ENCODE peak calls at places on chromosomes 6 and 20, in eight cellular contexts. One of them, this sample, is unnamed.

GRCh38 chr20:63538204-63539091 is 1.3 kb upstream of the PTK6 start:
- DNase-seq in NCI-H187 treated with DMSO at 0.1 percent for 48 hours: no peak
- DNase-seq in A172: peak
- DNase-seq in aorta: no peak
- DNase-seq in lung: peak
- DNase-seq in GM12878: no peak
- DNase-seq in NCI-H2029: peak
- DNase-seq in activated naive CD8-positive, alpha-beta T cell treated with anti-CD3 and anti-CD28 coated beads, Interleukin-2, amount 50 U/mL, for 24 hours: no peak
- DNase-seq in this sample: no peak

GRCh38 chr6:7881765-7882500 is 28.7 kb downstream of the TXNDC5 start:
- DNase-seq in NCI-H187 treated with DMSO at 0.1 percent for 48 hours: no peak
- DNase-seq in A172: no peak
- DNase-seq in aorta: no peak
- DNase-seq in lung: no peak
- DNase-seq in GM12878: no peak
- DNase-seq in NCI-H2029: no peak
- DNase-seq in activated naive CD8-positive, alpha-beta T cell treated with anti-CD3 and anti-CD28 coated beads, Interleukin-2, amount 50 U/mL, for 24 hours: no peak
- DNase-seq in this sample: no peak

GRCh38 chr6:119350202-119351004 is 842 bp upstream of the MAN1A1 start:
- DNase-seq in NCI-H187 treated with DMSO at 0.1 percent for 48 hours: no peak
- DNase-seq in A172: peak
- DNase-seq in aorta: no peak
- DNase-seq in lung: peak
- DNase-seq in GM12878: no peak
- DNase-seq in NCI-H2029: peak
- DNase-seq in activated naive CD8-positive, alpha-beta T cell treated with anti-CD3 and anti-CD28 coated beads, Interleukin-2, amount 50 U/mL, for 24 hours: peak
- DNase-seq in this sample: no peak

GRCh38 chr6:87742106-87742505 is 40.1 kb upstream of the AKIRIN2 start:
- DNase-seq in NCI-H187 treated with DMSO at 0.1 percent for 48 hours: no peak
- DNase-seq in A172: no peak
- DNase-seq in aorta: peak
- DNase-seq in lung: no peak
- DNase-seq in GM12878: no peak
- DNase-seq in NCI-H2029: no peak
- DNase-seq in activated naive CD8-positive, alpha-beta T cell treated with anti-CD3 and anti-CD28 coated beads, Interleukin-2, amount 50 U/mL, for 24 hours: peak
- DNase-seq in this sample: no peak

GRCh38 chr6:16244869-16245451 is 6.6 kb downstream of the GMPR start:
- DNase-seq in NCI-H187 treated with DMSO at 0.1 percent for 48 hours: peak
- DNase-seq in A172: no peak
- DNase-seq in aorta: no peak
- DNase-seq in lung: no peak
- DNase-seq in GM12878: no peak
- DNase-seq in NCI-H2029: peak
- DNase-seq in activated naive CD8-positive, alpha-beta T cell treated with anti-CD3 and anti-CD28 coated beads, Interleukin-2, amount 50 U/mL, for 24 hours: no peak
- DNase-seq in this sample: no peak

GRCh38 chr20:54093423-54094267 is 23.3 kb upstream of the BCAS1 start:
- DNase-seq in NCI-H187 treated with DMSO at 0.1 percent for 48 hours: no peak
- DNase-seq in A172: no peak
- DNase-seq in aorta: no peak
- DNase-seq in lung: no peak
- DNase-seq in GM12878: no peak
- DNase-seq in NCI-H2029: no peak
- DNase-seq in activated naive CD8-positive, alpha-beta T cell treated with anti-CD3 and anti-CD28 coated beads, Interleukin-2, amount 50 U/mL, for 24 hours: no peak
- DNase-seq in this sample: no peak

GRCh38 chr20:63120286-63121090 is 95.4 kb downstream of the YTHDF1 start:
- DNase-seq in NCI-H187 treated with DMSO at 0.1 percent for 48 hours: no peak
- DNase-seq in A172: no peak
- DNase-seq in aorta: peak
- DNase-seq in lung: no peak
- DNase-seq in GM12878: no peak
- DNase-seq in NCI-H2029: no peak
- DNase-seq in activated naive CD8-positive, alpha-beta T cell treated with anti-CD3 and anti-CD28 coated beads, Interleukin-2, amount 50 U/mL, for 24 hours: no peak
- DNase-seq in this sample: no peak

GRCh38 chr6:114366899-114367298 is 24.1 kb upstream of the HS3ST5 start:
- DNase-seq in NCI-H187 treated with DMSO at 0.1 percent for 48 hours: no peak
- DNase-seq in A172: no peak
- DNase-seq in aorta: no peak
- DNase-seq in lung: no peak
- DNase-seq in GM12878: no peak
- DNase-seq in NCI-H2029: no peak
- DNase-seq in activated naive CD8-positive, alpha-beta T cell treated with anti-CD3 and anti-CD28 coated beads, Interleukin-2, amount 50 U/mL, for 24 hours: no peak
- DNase-seq in this sample: no peak

GRCh38 chr6:46688117-46688965 is 656 bp downstream of the TDRD6 start:
- DNase-seq in NCI-H187 treated with DMSO at 0.1 percent for 48 hours: no peak
- DNase-seq in A172: no peak
- DNase-seq in aorta: no peak
- DNase-seq in lung: no peak
- DNase-seq in GM12878: no peak
- DNase-seq in NCI-H2029: no peak
- DNase-seq in activated naive CD8-positive, alpha-beta T cell treated with anti-CD3 and anti-CD28 coated beads, Interleukin-2, amount 50 U/mL, for 24 hours: no peak
- DNase-seq in this sample: no peak

GRCh38 chr6:107634147-107635057 is 144.5 kb downstream of the SOBP start:
- DNase-seq in NCI-H187 treated with DMSO at 0.1 percent for 48 hours: no peak
- DNase-seq in A172: no peak
- DNase-seq in aorta: no peak
- DNase-seq in lung: no peak
- DNase-seq in GM12878: no peak
- DNase-seq in NCI-H2029: no peak
- DNase-seq in activated naive CD8-positive, alpha-beta T cell treated with anti-CD3 and anti-CD28 coated beads, Interleukin-2, amount 50 U/mL, for 24 hours: no peak
- DNase-seq in this sample: no peak

GRCh38 chr20:6519556-6519955 is 247.9 kb upstream of the BMP2 start:
- DNase-seq in NCI-H187 treated with DMSO at 0.1 percent for 48 hours: no peak
- DNase-seq in A172: peak
- DNase-seq in aorta: no peak
- DNase-seq in lung: no peak
- DNase-seq in GM12878: no peak
- DNase-seq in NCI-H2029: no peak
- DNase-seq in activated naive CD8-positive, alpha-beta T cell treated with anti-CD3 and anti-CD28 coated beads, Interleukin-2, amount 50 U/mL, for 24 hours: no peak
- DNase-seq in this sample: peak

GRCh38 chr20:1327827-1328679 is 886 bp downstream of the SDCBP2 start:
- DNase-seq in NCI-H187 treated with DMSO at 0.1 percent for 48 hours: no peak
- DNase-seq in A172: no peak
- DNase-seq in aorta: no peak
- DNase-seq in lung: peak
- DNase-seq in GM12878: no peak
- DNase-seq in NCI-H2029: no peak
- DNase-seq in activated naive CD8-positive, alpha-beta T cell treated with anti-CD3 and anti-CD28 coated beads, Interleukin-2, amount 50 U/mL, for 24 hours: no peak
- DNase-seq in this sample: no peak

GRCh38 chr6:83127976-83128375 is 60.5 kb downstream of the DOP1A start:
- DNase-seq in NCI-H187 treated with DMSO at 0.1 percent for 48 hours: no peak
- DNase-seq in A172: no peak
- DNase-seq in aorta: no peak
- DNase-seq in lung: no peak
- DNase-seq in GM12878: no peak
- DNase-seq in NCI-H2029: no peak
- DNase-seq in activated naive CD8-positive, alpha-beta T cell treated with anti-CD3 and anti-CD28 coated beads, Interleukin-2, amount 50 U/mL, for 24 hours: no peak
- DNase-seq in this sample: no peak

GRCh38 chr6:74161380-74161779 is 465.4 kb downstream of the CD109 start:
- DNase-seq in NCI-H187 treated with DMSO at 0.1 percent for 48 hours: no peak
- DNase-seq in A172: no peak
- DNase-seq in aorta: no peak
- DNase-seq in lung: no peak
- DNase-seq in GM12878: no peak
- DNase-seq in NCI-H2029: no peak
- DNase-seq in activated naive CD8-positive, alpha-beta T cell treated with anti-CD3 and anti-CD28 coated beads, Interleukin-2, amount 50 U/mL, for 24 hours: no peak
- DNase-seq in this sample: no peak

GRCh38 chr20:44271915-44272663 is 25.0 kb downstream of the GDAP1L1 start:
- DNase-seq in NCI-H187 treated with DMSO at 0.1 percent for 48 hours: no peak
- DNase-seq in A172: no peak
- DNase-seq in aorta: no peak
- DNase-seq in lung: no peak
- DNase-seq in GM12878: no peak
- DNase-seq in NCI-H2029: no peak
- DNase-seq in activated naive CD8-positive, alpha-beta T cell treated with anti-CD3 and anti-CD28 coated beads, Interleukin-2, amount 50 U/mL, for 24 hours: no peak
- DNase-seq in this sample: no peak

GRCh38 chr20:60895363-60896079 is 356.5 kb upstream of the CDH4 start:
- DNase-seq in NCI-H187 treated with DMSO at 0.1 percent for 48 hours: no peak
- DNase-seq in A172: no peak
- DNase-seq in aorta: no peak
- DNase-seq in lung: no peak
- DNase-seq in GM12878: no peak
- DNase-seq in NCI-H2029: no peak
- DNase-seq in activated naive CD8-positive, alpha-beta T cell treated with anti-CD3 and anti-CD28 coated beads, Interleukin-2, amount 50 U/mL, for 24 hours: no peak
- DNase-seq in this sample: no peak

GRCh38 chr6:80003841-80004198 is 629 bp upstream of the TTK start:
- DNase-seq in NCI-H187 treated with DMSO at 0.1 percent for 48 hours: peak
- DNase-seq in A172: no peak
- DNase-seq in aorta: peak
- DNase-seq in lung: no peak
- DNase-seq in GM12878: no peak
- DNase-seq in NCI-H2029: no peak
- DNase-seq in activated naive CD8-positive, alpha-beta T cell treated with anti-CD3 and anti-CD28 coated beads, Interleukin-2, amount 50 U/mL, for 24 hours: peak
- DNase-seq in this sample: peak

GRCh38 chr6:110944681-110945151 is 13.8 kb upstream of the GTF3C6 start:
- DNase-seq in NCI-H187 treated with DMSO at 0.1 percent for 48 hours: no peak
- DNase-seq in A172: peak
- DNase-seq in aorta: no peak
- DNase-seq in lung: no peak
- DNase-seq in GM12878: peak
- DNase-seq in NCI-H2029: peak
- DNase-seq in activated naive CD8-positive, alpha-beta T cell treated with anti-CD3 and anti-CD28 coated beads, Interleukin-2, amount 50 U/mL, for 24 hours: peak
- DNase-seq in this sample: peak

GRCh38 chr20:54340667-54341081 is 132.8 kb downstream of the PFDN4 start:
- DNase-seq in NCI-H187 treated with DMSO at 0.1 percent for 48 hours: no peak
- DNase-seq in A172: peak
- DNase-seq in aorta: no peak
- DNase-seq in lung: no peak
- DNase-seq in GM12878: no peak
- DNase-seq in NCI-H2029: no peak
- DNase-seq in activated naive CD8-positive, alpha-beta T cell treated with anti-CD3 and anti-CD28 coated beads, Interleukin-2, amount 50 U/mL, for 24 hours: no peak
- DNase-seq in this sample: no peak

GRCh38 chr6:126123226-126123625 is 136.9 kb downstream of the TRMT11 start:
- DNase-seq in NCI-H187 treated with DMSO at 0.1 percent for 48 hours: no peak
- DNase-seq in A172: no peak
- DNase-seq in aorta: no peak
- DNase-seq in lung: no peak
- DNase-seq in GM12878: no peak
- DNase-seq in NCI-H2029: no peak
- DNase-seq in activated naive CD8-positive, alpha-beta T cell treated with anti-CD3 and anti-CD28 coated beads, Interleukin-2, amount 50 U/mL, for 24 hours: no peak
- DNase-seq in this sample: no peak

GRCh38 chr6:159716247-159717086 is 10.8 kb upstream of the WTAP start:
- DNase-seq in NCI-H187 treated with DMSO at 0.1 percent for 48 hours: no peak
- DNase-seq in A172: peak
- DNase-seq in aorta: peak
- DNase-seq in lung: no peak
- DNase-seq in GM12878: no peak
- DNase-seq in NCI-H2029: no peak
- DNase-seq in activated naive CD8-positive, alpha-beta T cell treated with anti-CD3 and anti-CD28 coated beads, Interleukin-2, amount 50 U/mL, for 24 hours: no peak
- DNase-seq in this sample: peak

GRCh38 chr6:28816909-28817807 is 106.6 kb downstream of the TRIM27 start:
- DNase-seq in NCI-H187 treated with DMSO at 0.1 percent for 48 hours: no peak
- DNase-seq in A172: peak
- DNase-seq in aorta: no peak
- DNase-seq in lung: no peak
- DNase-seq in GM12878: no peak
- DNase-seq in NCI-H2029: no peak
- DNase-seq in activated naive CD8-positive, alpha-beta T cell treated with anti-CD3 and anti-CD28 coated beads, Interleukin-2, amount 50 U/mL, for 24 hours: peak
- DNase-seq in this sample: no peak

This sample was measured in retinal pigment epithelial cell.